ENCODE peak calls at places on chromosomes 11 and 22, in eight cellular contexts. D is A549, O is lower leg skin, T is NB4, W is pancreas, X is HL-60, P is transverse colon, K is astrocyte of the cerebellum. F is an unnamed sample.

GRCh38 chr11:63667993-63668392 is 3.2 kb downstream of the ATL3 start:
- DNase-seq in D (peak), O (peak), T (no peak), W (no peak), X (no peak), P (no peak), K (peak), F (no peak)

GRCh38 chr11:132351050-132351449 is 980.6 kb downstream of the NTM start:
- DNase-seq in D (no peak), O (no peak), T (no peak), W (no peak), X (no peak), P (no peak), K (no peak), F (no peak)

GRCh38 chr11:127890026-127890611 is 697.2 kb downstream of the ETS1 start:
- DNase-seq in D (no peak), O (no peak), T (no peak), W (no peak), X (no peak), P (no peak), K (no peak), F (no peak)

GRCh38 chr11:35483131-35483800 is 42.1 kb downstream of the PAMR1 start:
- DNase-seq in D (no peak), O (no peak), T (no peak), W (no peak), X (no peak), P (no peak), K (no peak), F (no peak)

GRCh38 chr11:83648610-83649467 is 362.7 kb upstream of the CCDC90B start:
- DNase-seq in D (no peak), O (no peak), T (no peak), W (no peak), X (no peak), P (no peak), K (no peak), F (no peak)

GRCh38 chr11:115933564-115933963 is 429.3 kb upstream of the CADM1 start:
- DNase-seq in D (no peak), O (no peak), T (no peak), W (no peak), X (no peak), P (no peak), K (no peak), F (no peak)

GRCh38 chr11:90124371-90124770 is 10.1 kb upstream of the NAALAD2 start:
- DNase-seq in D (no peak), O (no peak), T (no peak), W (no peak), X (no peak), P (no peak), K (no peak), F (no peak)

GRCh38 chr11:117529767-117530166 is 202.1 kb downstream of the CEP164 start:
- DNase-seq in D (no peak), O (no peak), T (no peak), W (no peak), X (no peak), P (no peak), K (no peak), F (no peak)

GRCh38 chr22:21568207-21569075 is 927 bp downstream of the UBE2L3 start:
- DNase-seq in D (no peak), O (peak), T (peak), W (no peak), X (peak), P (peak), K (no peak), F (no peak)

GRCh38 chr11:85182437-85183109 is 444.6 kb downstream of the DLG2 start:
- DNase-seq in D (peak), O (no peak), T (peak), W (no peak), X (peak), P (no peak), K (peak), F (no peak)

GRCh38 chr22:23268877-23269276 is 88.6 kb downstream of the BCR start:
- DNase-seq in D (no peak), O (no peak), T (no peak), W (no peak), X (no peak), P (no peak), K (no peak), F (no peak)

GRCh38 chr11:62122076-62122475 is 1.7 kb upstream of the INCENP start:
- DNase-seq in D (peak), O (no peak), T (peak), W (no peak), X (no peak), P (no peak), K (no peak), F (no peak)

GRCh38 chr11:102144357-102145342 is 34.4 kb downstream of the YAP1 start:
- DNase-seq in D (no peak), O (no peak), T (no peak), W (no peak), X (no peak), P (peak), K (no peak), F (no peak)

GRCh38 chr22:45164217-45165123 is 745 bp downstream of the NUP50 start:
- DNase-seq in D (peak), O (peak), T (peak), W (peak), X (no peak), P (peak), K (no peak), F (no peak)

GRCh38 chr11:15159085-15159484 is 44.4 kb downstream of the INSC start:
- DNase-seq in D (peak), O (no peak), T (peak), W (no peak), X (no peak), P (no peak), K (no peak), F (no peak)

GRCh38 chr11:1157645-1158591 is at the start of gene MUC5AC:
- DNase-seq in D (no peak), O (peak), T (no peak), W (no peak), X (no peak), P (no peak), K (no peak), F (no peak)

GRCh38 chr11:82718307-82718706 is 15.4 kb downstream of the FAM181B start:
- DNase-seq in D (peak), O (no peak), T (peak), W (peak), X (no peak), P (no peak), K (peak), F (no peak)

GRCh38 chr11:95098826-95099225 is 9.2 kb downstream of the ENDOD1 start:
- DNase-seq in D (no peak), O (no peak), T (no peak), W (no peak), X (no peak), P (peak), K (no peak), F (no peak)

GRCh38 chr11:119591836-119592310 is 137.1 kb downstream of the NECTIN1 start:
- DNase-seq in D (no peak), O (no peak), T (no peak), W (no peak), X (no peak), P (no peak), K (no peak), F (no peak)

GRCh38 chr22:23182289-23183106 is 2.2 kb downstream of the BCR start:
- DNase-seq in D (no peak), O (no peak), T (peak), W (no peak), X (no peak), P (no peak), K (no peak), F (no peak)

GRCh38 chr11:27907534-27907933 is 200.4 kb downstream of the KIF18A start:
- DNase-seq in D (no peak), O (no peak), T (no peak), W (no peak), X (no peak), P (no peak), K (no peak), F (no peak)

GRCh38 chr22:46129390-46130041 is 20.8 kb upstream of the PPARA start:
- DNase-seq in D (no peak), O (no peak), T (peak), W (no peak), X (no peak), P (peak), K (no peak), F (no peak)

GRCh38 chr11:108246885-108247284 is 24.0 kb downstream of the ATM start:
- DNase-seq in D (no peak), O (no peak), T (no peak), W (no peak), X (no peak), P (no peak), K (no peak), F (no peak)

GRCh38 chr11:123588117-123588815 is 66.2 kb downstream of the SCN3B start:
- DNase-seq in D (peak), O (no peak), T (no peak), W (peak), X (no peak), P (peak), K (no peak), F (no peak)

GRCh38 chr11:126857860-126858808 is 142.4 kb downstream of the KIRREL3 start:
- DNase-seq in D (no peak), O (no peak), T (no peak), W (no peak), X (no peak), P (no peak), K (peak), F (no peak)

GRCh38 chr11:131754671-131755070 is 384.3 kb downstream of the NTM start:
- DNase-seq in D (no peak), O (no peak), T (no peak), W (no peak), X (no peak), P (no peak), K (no peak), F (no peak)

GRCh38 chr11:44693654-44694119 is 33.1 kb upstream of the TSPAN18 start:
- DNase-seq in D (no peak), O (no peak), T (no peak), W (no peak), X (no peak), P (no peak), K (no peak), F (no peak)

GRCh38 chr11:71332046-71332445 is 79.7 kb upstream of the SHANK2 start:
- DNase-seq in D (no peak), O (peak), T (no peak), W (no peak), X (no peak), P (no peak), K (no peak), F (no peak)

GRCh38 chr22:43126506-43127165 is 16.1 kb downstream of the BIK start:
- DNase-seq in D (peak), O (no peak), T (peak), W (no peak), X (no peak), P (peak), K (peak), F (no peak)

GRCh38 chr11:110433393-110434333 is 3.9 kb downstream of the FDX1 start:
- DNase-seq in D (no peak), O (no peak), T (peak), W (no peak), X (no peak), P (no peak), K (no peak), F (no peak)

GRCh38 chr11:107598225-107599139 is 7.5 kb downstream of the ELMOD1 start:
- DNase-seq in D (peak), O (no peak), T (peak), W (no peak), X (no peak), P (no peak), K (no peak), F (no peak)

GRCh38 chr11:35605691-35606090 is 12.6 kb upstream of the FJX1 start:
- DNase-seq in D (no peak), O (no peak), T (no peak), W (no peak), X (no peak), P (no peak), K (no peak), F (no peak)

GRCh38 chr11:102836290-102836875 is 7.0 kb downstream of the MMP3 start:
- DNase-seq in D (no peak), O (no peak), T (no peak), W (no peak), X (no peak), P (no peak), K (peak), F (no peak)

GRCh38 chr11:2178906-2179494 is 7.4 kb upstream of the TH start:
- DNase-seq in D (no peak), O (no peak), T (no peak), W (no peak), X (no peak), P (no peak), K (peak), F (no peak)

GRCh38 chr11:118258410-118258809 is 5.7 kb downstream of the MPZL2 start:
- DNase-seq in D (no peak), O (no peak), T (peak), W (no peak), X (no peak), P (no peak), K (no peak), F (no peak)

GRCh38 chr22:23389271-23390071 is 190.6 kb downstream of the IGLL1 start:
- DNase-seq in D (no peak), O (peak), T (no peak), W (no peak), X (no peak), P (no peak), K (no peak), F (no peak)

GRCh38 chr11:64276653-64277431 is 7.6 kb downstream of the BAD start:
- DNase-seq in D (peak), O (no peak), T (no peak), W (no peak), X (no peak), P (peak), K (no peak), F (no peak)

GRCh38 chr11:57305523-57305922 is 19.2 kb downstream of the TNKS1BP1 start:
- DNase-seq in D (no peak), O (peak), T (no peak), W (no peak), X (no peak), P (no peak), K (no peak), F (no peak)

GRCh38 chr22:44876921-44877320 is 124.5 kb downstream of the ARHGAP8 start:
- DNase-seq in D (no peak), O (no peak), T (no peak), W (no peak), X (no peak), P (no peak), K (no peak), F (no peak)

GRCh38 chr22:46054091-46054877 is 77.3 kb upstream of the WNT7B start:
- DNase-seq in D (no peak), O (peak), T (no peak), W (peak), X (no peak), P (peak), K (no peak), F (peak)

DNA sequence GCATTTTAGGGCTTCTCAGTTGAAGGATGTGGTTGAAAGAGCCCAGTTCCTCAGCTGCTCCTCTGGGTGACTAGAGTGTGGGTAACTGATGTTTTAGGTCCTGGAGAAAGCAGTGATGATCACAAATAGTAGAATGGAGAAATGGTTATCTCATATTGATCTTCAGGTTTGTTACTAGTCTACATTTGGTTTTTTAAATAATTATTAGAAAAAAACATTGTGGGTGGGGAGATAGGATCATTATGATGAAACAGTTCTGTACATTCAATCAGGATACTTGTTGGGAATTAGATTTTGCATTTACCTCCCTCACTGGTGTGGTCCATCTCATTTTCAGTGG is 24.9 kb downstream of the SREBF2 start:
- DNase-seq in D (no peak), O (no peak), T (no peak), W (no peak), X (no peak), P (no peak), K (no peak), F (no peak)
- TF ChIP-seq CTCF in D (no peak), O (no peak), T (no peak), W (no peak), X (no peak), P (no peak), K (no peak), F (peak)

GRCh38 chr22:37126882-37127281 is 17.4 kb upstream of the TMPRSS6 start:
- DNase-seq in D (peak), O (no peak), T (peak), W (no peak), X (no peak), P (no peak), K (no peak), F (no peak)
- TF ChIP-seq CTCF in D (peak), O (no peak), T (peak), W (no peak), X (peak), P (peak), K (peak), F (peak)

DNA sequence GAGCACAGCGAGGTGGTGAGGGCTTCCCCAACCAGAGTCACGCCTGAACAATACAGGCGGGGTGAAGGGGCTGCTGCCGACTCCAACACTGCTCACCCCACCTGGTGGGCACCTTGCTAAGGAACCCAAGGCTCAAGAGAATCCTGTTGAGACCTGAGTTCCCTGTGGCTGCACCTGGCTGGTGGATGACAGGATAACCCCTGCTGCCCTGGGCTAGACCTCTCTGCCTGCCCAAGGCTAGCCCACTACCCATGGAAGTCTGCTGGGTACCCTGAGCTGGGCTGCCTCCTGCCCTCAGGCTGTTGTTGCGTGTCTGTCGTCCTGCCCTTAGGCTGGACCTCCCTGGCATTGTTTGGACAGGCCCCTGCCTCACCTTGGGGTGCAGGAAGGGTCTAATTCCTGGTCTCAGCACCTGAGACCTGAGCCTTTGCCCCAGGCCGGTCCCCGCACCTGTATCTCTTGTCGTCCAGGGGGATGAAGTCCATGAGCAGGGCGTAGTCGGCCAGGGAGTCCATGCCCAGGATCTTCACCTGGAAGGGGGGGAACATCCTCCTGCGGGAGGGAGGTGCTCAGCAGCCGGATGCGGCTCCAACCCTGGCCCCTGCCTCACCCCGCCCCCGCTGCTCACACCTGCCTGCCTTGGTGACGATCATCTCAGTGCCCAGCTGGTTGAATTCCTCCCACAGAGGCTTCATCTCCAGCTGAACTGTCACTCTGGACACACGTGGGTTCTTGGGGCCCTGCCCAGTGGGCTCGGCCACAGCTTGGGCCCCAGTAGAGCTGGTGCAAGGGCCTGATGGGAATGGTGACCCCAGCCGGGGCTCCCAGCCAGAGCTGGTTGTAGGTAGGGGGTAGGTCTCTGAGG is 4.9 kb upstream of the NUDT8 start:
- DNase-seq in D (no peak), O (no peak), T (no peak), W (no peak), X (no peak), P (no peak), K (no peak), F (no peak)
- TF ChIP-seq CTCF in D (no peak), O (no peak), T (no peak), W (no peak), X (no peak), P (no peak), K (no peak), F (no peak)

GRCh38 chr11:122144752-122145151 is 28.7 kb upstream of the BLID start:
- DNase-seq in D (no peak), O (no peak), T (no peak), W (no peak), X (no peak), P (no peak), K (no peak), F (no peak)
- TF ChIP-seq CTCF in D (no peak), O (no peak), T (no peak), W (no peak), X (no peak), P (no peak), K (no peak), F (no peak)

DNA sequence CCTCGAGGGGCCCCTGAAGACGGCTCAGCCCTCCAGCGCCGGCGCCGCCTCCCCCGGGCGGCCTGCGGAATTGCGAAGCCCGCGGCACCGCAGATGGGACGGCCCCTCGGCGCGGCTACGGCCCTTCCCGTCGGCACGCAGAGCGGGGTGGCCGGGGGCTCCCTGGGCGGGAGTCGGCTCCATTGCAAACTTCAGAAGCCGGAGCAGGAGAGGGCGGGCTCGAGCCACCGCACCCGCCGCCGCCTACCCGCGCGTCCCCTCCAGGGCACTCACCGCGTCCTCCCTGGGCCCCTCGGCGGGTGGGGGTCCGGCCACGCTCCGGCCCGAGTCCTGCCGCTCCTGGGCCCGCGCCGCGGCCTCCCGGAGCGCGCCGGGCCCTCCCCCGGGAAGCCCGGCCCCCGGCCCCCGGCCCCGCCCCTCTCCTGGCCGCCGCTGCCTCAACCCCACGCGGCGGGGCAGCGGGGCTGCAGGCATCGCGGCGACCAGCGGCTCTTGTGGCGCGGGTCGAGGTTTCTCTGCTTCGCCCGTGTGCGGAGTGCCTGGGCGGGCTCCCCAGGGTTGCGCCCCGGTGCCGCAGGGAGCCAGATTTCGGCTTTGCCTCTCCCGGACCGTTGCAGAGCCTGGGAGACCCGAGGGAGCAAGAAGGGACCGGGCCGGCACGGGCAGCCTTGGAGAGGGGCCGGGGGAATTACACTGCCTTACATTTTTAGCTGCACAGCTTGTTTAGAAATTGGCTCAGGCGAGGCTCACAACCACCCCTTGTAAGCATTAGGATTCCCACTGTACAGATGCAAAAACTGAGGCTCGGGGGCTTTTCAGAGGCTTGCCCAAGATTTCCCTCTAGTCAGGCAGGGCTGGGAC is at the start of gene PACSIN3:
- DNase-seq in D (peak), O (no peak), T (peak), W (peak), X (no peak), P (peak), K (no peak), F (peak)
- TF ChIP-seq CTCF in D (no peak), O (no peak), T (no peak), W (no peak), X (no peak), P (no peak), K (no peak), F (no peak)